ENCODE peak calls at places on chromosomes 5 and 9, in ten cellular contexts. J, S, K, H, C, N, B, A, T and X are unnamed samples.

GRCh38 chr9:30758726-30759446 is 1625.6 kb upstream of the ACO1 start:
- DNase-seq in J (no peak), S (no peak), K (no peak), H (no peak), C (no peak), N (no peak), B (no peak), A (no peak), T (no peak), X (no peak)

GRCh38 chr9:12014488-12014887 is 678.7 kb upstream of the TYRP1 start:
- DNase-seq in J (no peak), S (no peak), K (peak), H (no peak), C (no peak), N (no peak), B (no peak), A (no peak), T (no peak), X (no peak)

GRCh38 chr9:35660966-35661413 is 2.9 kb downstream of the CCDC107 start:
- DNase-seq in J (no peak), S (peak), K (peak), H (no peak), C (no peak), N (no peak), B (no peak), A (no peak), T (no peak), X (no peak)

GRCh38 chr5:52693279-52693678 is 94.4 kb upstream of the ITGA1 start:
- DNase-seq in J (no peak), S (no peak), K (peak), H (no peak), C (peak), N (peak), B (no peak), A (peak), T (peak), X (no peak)

GRCh38 chr5:138911441-138911840 is 36.3 kb upstream of the LRRTM2 start:
- DNase-seq in J (no peak), S (no peak), K (peak), H (no peak), C (no peak), N (no peak), B (no peak), A (no peak), T (no peak), X (no peak)

GRCh38 chr5:44387911-44388310 is 1.3 kb downstream of the FGF10 start:
- DNase-seq in J (no peak), S (no peak), K (no peak), H (no peak), C (peak), N (peak), B (no peak), A (no peak), T (no peak), X (no peak)

GRCh38 chr5:21142791-21143190 is 1154.8 kb upstream of the CDH18 start:
- DNase-seq in J (no peak), S (no peak), K (no peak), H (no peak), C (no peak), N (no peak), B (no peak), A (no peak), T (no peak), X (no peak)

GRCh38 chr5:74541381-74541781 is 99.1 kb downstream of the ENC1 start:
- DNase-seq in J (no peak), S (no peak), K (peak), H (peak), C (no peak), N (no peak), B (no peak), A (no peak), T (no peak), X (no peak)

GRCh38 chr9:106862115-106862945 is 636 bp upstream of the ZNF462 start:
- DNase-seq in J (no peak), S (peak), K (peak), H (no peak), C (peak), N (peak), B (no peak), A (peak), T (peak), X (no peak)

GRCh38 chr9:134307674-134308638 is 18.3 kb upstream of the RXRA start:
- DNase-seq in J (no peak), S (no peak), K (no peak), H (no peak), C (no peak), N (no peak), B (no peak), A (no peak), T (no peak), X (no peak)

GRCh38 chr9:102124465-102124864 is 386.0 kb upstream of the GRIN3A start:
- DNase-seq in J (no peak), S (no peak), K (no peak), H (no peak), C (no peak), N (peak), B (no peak), A (no peak), T (no peak), X (no peak)

GRCh38 chr9:82923410-82924242 is 139.3 kb downstream of the RASEF start:
- DNase-seq in J (no peak), S (peak), K (peak), H (no peak), C (peak), N (no peak), B (no peak), A (no peak), T (no peak), X (peak)

GRCh38 chr5:36879274-36880033 is 2.9 kb downstream of the NIPBL start:
- DNase-seq in J (no peak), S (no peak), K (no peak), H (no peak), C (no peak), N (no peak), B (no peak), A (no peak), T (no peak), X (no peak)

GRCh38 chr5:126377444-126377843 is 45.8 kb upstream of the GRAMD2B start:
- DNase-seq in J (no peak), S (no peak), K (no peak), H (no peak), C (no peak), N (no peak), B (no peak), A (no peak), T (no peak), X (no peak)

GRCh38 chr9:91253488-91253887 is 108.2 kb downstream of the AUH start:
- DNase-seq in J (no peak), S (no peak), K (peak), H (no peak), C (no peak), N (no peak), B (no peak), A (no peak), T (no peak), X (no peak)

GRCh38 chr9:70987986-70988385 is 133.4 kb downstream of the TRPM3 start:
- DNase-seq in J (no peak), S (no peak), K (peak), H (peak), C (no peak), N (no peak), B (no peak), A (no peak), T (no peak), X (no peak)

GRCh38 chr5:65818592-65818991 is 96.6 kb downstream of the NLN start:
- DNase-seq in J (no peak), S (no peak), K (no peak), H (no peak), C (no peak), N (no peak), B (peak), A (no peak), T (no peak), X (no peak)

GRCh38 chr9:124411514-124412227 is 3.6 kb downstream of the PSMB7 start:
- DNase-seq in J (no peak), S (no peak), K (peak), H (no peak), C (no peak), N (no peak), B (no peak), A (no peak), T (no peak), X (no peak)

GRCh38 chr5:143606043-143606752 is 202.7 kb upstream of the NR3C1 start:
- DNase-seq in J (no peak), S (no peak), K (no peak), H (no peak), C (no peak), N (no peak), B (no peak), A (peak), T (no peak), X (no peak)

GRCh38 chr5:67350600-67351315 is 154.2 kb upstream of the CD180 start:
- DNase-seq in J (no peak), S (peak), K (no peak), H (no peak), C (no peak), N (no peak), B (no peak), A (no peak), T (peak), X (no peak)

GRCh38 chr9:132733133-132733815 is 63.0 kb downstream of the GTF3C4 start:
- DNase-seq in J (no peak), S (no peak), K (peak), H (no peak), C (no peak), N (no peak), B (no peak), A (no peak), T (peak), X (no peak)

GRCh38 chr9:36922548-36922947 is 111.5 kb downstream of the PAX5 start:
- DNase-seq in J (no peak), S (no peak), K (peak), H (no peak), C (no peak), N (no peak), B (no peak), A (no peak), T (no peak), X (no peak)

GRCh38 chr9:91898451-91899433 is 51.3 kb downstream of the ROR2 start:
- DNase-seq in J (no peak), S (no peak), K (peak), H (no peak), C (peak), N (no peak), B (no peak), A (no peak), T (no peak), X (peak)